ENCODE peak calls at places on chromosomes 5 and 9, in nine cellular contexts. N is CD4-positive, alpha-beta T cell; E is hypothalamus; L is central memory CD4-positive, alpha-beta T cell; S is glutamatergic neuron; B is left cardiac atrium; O is NCI-H2227 treated with DMSO at 0.1 percent for 48 hours; D is T-cell; I is A549. W is an unnamed sample.

GRCh38 chr9:2459756-2460155 is 161.8 kb upstream of the VLDLR start:
- DNase-seq in N (no peak), E (no peak), L (no peak), S (no peak), B (no peak), O (peak; percentile 34), D (no peak), I (no peak), W (no peak)

GRCh38 chr9:92590386-92590785 is 54.6 kb upstream of the ECM2 start:
- DNase-seq in N (no peak), E (no peak), L (no peak), S (no peak), B (peak; percentile 82), O (no peak), D (no peak), I (no peak), W (peak; percentile 31)

GRCh38 chr5:177501874-177502678 is 4.7 kb upstream of the PDLIM7 start:
- DNase-seq in N (no peak), E (no peak), L (no peak), S (no peak), B (no peak), O (no peak), D (no peak), I (no peak), W (no peak)

GRCh38 chr5:143403607-143404415 is at the start of gene NR3C1:
- DNase-seq in N (peak; percentile 85), E (peak; percentile 91), L (peak; percentile 88), S (peak; percentile 69), B (peak; percentile 91), O (peak; percentile 20), D (peak; percentile 85), I (peak; percentile 87), W (peak; percentile 69)

GRCh38 chr5:72203251-72203845 is 96.1 kb downstream of the MAP1B start:
- DNase-seq in N (no peak), E (no peak), L (no peak), S (no peak), B (no peak), O (no peak), D (no peak), I (no peak), W (peak; percentile 80)

GRCh38 chr5:16457451-16457850 is 8.1 kb downstream of the ZNF622 start:
- DNase-seq in N (no peak), E (no peak), L (no peak), S (no peak), B (no peak), O (no peak), D (no peak), I (no peak), W (no peak)

GRCh38 chr9:35406183-35406959 is 83.5 kb upstream of the RUSC2 start:
- DNase-seq in N (no peak), E (no peak), L (no peak), S (peak; percentile 57), B (peak; percentile 72), O (no peak), D (peak; percentile 5), I (no peak), W (no peak)

GRCh38 chr9:123954921-123955320 is 25.0 kb upstream of the DENND1A start:
- DNase-seq in N (no peak), E (no peak), L (no peak), S (no peak), B (no peak), O (no peak), D (no peak), I (no peak), W (no peak)

GRCh38 chr5:671459-672328 is 21.5 kb downstream of the TPPP start:
- DNase-seq in N (peak; percentile 58), E (peak; percentile 87), L (peak; percentile 70), S (peak; percentile 83), B (peak; percentile 84), O (peak; percentile 55), D (peak; percentile 60), I (peak; percentile 74), W (no peak)

GRCh38 chr9:69397384-69398214 is 72.6 kb downstream of the ENTREP1 start:
- DNase-seq in N (no peak), E (no peak), L (no peak), S (no peak), B (no peak), O (no peak), D (no peak), I (no peak), W (peak; percentile 31)

W was measured in astrocyte.